ENCODE peak calls at places on chromosomes 6 and 20, in seven cellular contexts. S is glutamatergic neuron, E is HCT116, P is endothelial cell, M is psoas muscle, F is AG04450, X is GM10248. H is an unnamed sample.

GRCh38 chr6:41682497-41682961 is 44.3 kb downstream of the MDFI start:
- DNase-seq in S (no peak), E (no peak), P (no peak), M (no peak), F (no peak), X (no peak), H (no peak)

GRCh38 chr6:15423286-15423957 is 177.6 kb downstream of the JARID2 start:
- DNase-seq in S (no peak), E (no peak), P (no peak), M (no peak), F (no peak), X (no peak), H (no peak)

GRCh38 chr20:62117658-62118057 is 4.6 kb upstream of the LSM14B start:
- DNase-seq in S (no peak), E (no peak), P (no peak), M (peak; percentile 70), F (no peak), X (no peak), H (no peak)

GRCh38 chr6:44977406-44977740 is 350.8 kb upstream of the RUNX2 start:
- DNase-seq in S (no peak), E (no peak), P (no peak), M (no peak), F (no peak), X (no peak), H (no peak)

GRCh38 chr6:100372326-100372725 is 92.4 kb downstream of the SIM1 start:
- DNase-seq in S (no peak), E (no peak), P (no peak), M (no peak), F (no peak), X (no peak), H (no peak)

GRCh38 chr6:154605207-154605877 is 94.9 kb upstream of the CNKSR3 start:
- DNase-seq in S (no peak), E (no peak), P (no peak), M (no peak), F (no peak), X (peak; percentile 37), H (no peak)

GRCh38 chr6:134047673-134048072 is 4.8 kb downstream of the SLC2A12 start:
- DNase-seq in S (no peak), E (no peak), P (no peak), M (peak; percentile 81), F (no peak), X (no peak), H (no peak)

GRCh38 chr6:11207199-11207968 is 25.1 kb downstream of the NEDD9 start:
- DNase-seq in S (no peak), E (peak; percentile 39), P (no peak), M (no peak), F (peak; percentile 92), X (no peak), H (peak; percentile 79)

GRCh38 chr20:31861346-31862156 is 8.8 kb downstream of the DUSP15 start:
- DNase-seq in S (peak; percentile 100), E (peak; percentile 35), P (peak; percentile 81), M (peak; percentile 76), F (no peak), X (peak; percentile 92), H (peak; percentile 63)

GRCh38 chr6:25899580-25900408 is 25.8 kb upstream of the SLC17A3 start:
- DNase-seq in S (no peak), E (no peak), P (no peak), M (no peak), F (no peak), X (no peak), H (peak; percentile 11)

GRCh38 chr20:41005361-41005729 is 23.3 kb upstream of the TOP1 start:
- DNase-seq in S (no peak), E (peak; percentile 74), P (no peak), M (peak; percentile 92), F (peak; percentile 94), X (no peak), H (peak; percentile 90)

GRCh38 chr6:17395112-17395511 is 1.7 kb downstream of the CAP2 start:
- DNase-seq in S (no peak), E (no peak), P (no peak), M (no peak), F (no peak), X (no peak), H (no peak)

GRCh38 chr6:136226674-136227377 is 23.3 kb downstream of the MTFR2 start:
- DNase-seq in S (no peak), E (no peak), P (no peak), M (no peak), F (no peak), X (no peak), H (no peak)

GRCh38 chr20:36543187-36544133 is 2.1 kb downstream of the MYL9 start:
- DNase-seq in S (no peak), E (no peak), P (no peak), M (peak; percentile 90), F (no peak), X (peak; percentile 11), H (no peak)

GRCh38 chr6:145681965-145682364 is 53.4 kb downstream of the EPM2A start:
- DNase-seq in S (no peak), E (no peak), P (no peak), M (no peak), F (no peak), X (no peak), H (no peak)

GRCh38 chr6:109000289-109000688 is 94.4 kb downstream of the SESN1 start:
- DNase-seq in S (no peak), E (no peak), P (no peak), M (no peak), F (no peak), X (no peak), H (no peak)

GRCh38 chr20:45890997-45891983 is at the start of the genes CTSA and NEURL2:
- DNase-seq in S (peak; percentile 97), E (peak; percentile 82), P (peak; percentile 79), M (peak; percentile 97), F (peak; percentile 84), X (peak; percentile 98), H (peak; percentile 94)

GRCh38 chr6:106512048-106512957 is 117.0 kb downstream of the RTN4IP1 start:
- DNase-seq in S (peak; percentile 43), E (no peak), P (peak; percentile 52), M (peak; percentile 81), F (no peak), X (peak; percentile 81), H (peak; percentile 83)

GRCh38 chr6:106511274-106512047 is 117.8 kb downstream of the RTN4IP1 start:
- DNase-seq in S (peak; percentile 28), E (no peak), P (peak; percentile 30), M (peak; percentile 59), F (no peak), X (peak; percentile 38), H (peak; percentile 46)

GRCh38 chr6:106509420-106510089 is 119.7 kb downstream of the RTN4IP1 start:
- DNase-seq in S (peak; percentile 40), E (no peak), P (peak; percentile 36), M (no peak), F (no peak), X (peak; percentile 22), H (no peak)

GRCh38 chr6:106508836-106509235 is 120.5 kb downstream of the RTN4IP1 start:
- DNase-seq in S (no peak), E (no peak), P (no peak), M (no peak), F (no peak), X (no peak), H (no peak)

GRCh38 chr6:106510090-106510970 is 119.0 kb downstream of the RTN4IP1 start:
- DNase-seq in S (peak; percentile 53), E (no peak), P (peak; percentile 36), M (peak; percentile 64), F (no peak), X (peak; percentile 67), H (peak; percentile 72)
- TF ChIP-seq CTCF in S (no peak), E (no peak), P (no peak), M (no peak), F (no peak), X (peak; percentile 39), H (no peak)

GRCh38 chr6:138307816-138308727 is 69.6 kb upstream of the SMIM28 start:
- DNase-seq in S (no peak), E (no peak), P (no peak), M (no peak), F (no peak), X (no peak), H (no peak)
- TF ChIP-seq CTCF in S (no peak), E (no peak), P (no peak), M (no peak), F (peak; percentile 22), X (no peak), H (no peak)

DNA sequence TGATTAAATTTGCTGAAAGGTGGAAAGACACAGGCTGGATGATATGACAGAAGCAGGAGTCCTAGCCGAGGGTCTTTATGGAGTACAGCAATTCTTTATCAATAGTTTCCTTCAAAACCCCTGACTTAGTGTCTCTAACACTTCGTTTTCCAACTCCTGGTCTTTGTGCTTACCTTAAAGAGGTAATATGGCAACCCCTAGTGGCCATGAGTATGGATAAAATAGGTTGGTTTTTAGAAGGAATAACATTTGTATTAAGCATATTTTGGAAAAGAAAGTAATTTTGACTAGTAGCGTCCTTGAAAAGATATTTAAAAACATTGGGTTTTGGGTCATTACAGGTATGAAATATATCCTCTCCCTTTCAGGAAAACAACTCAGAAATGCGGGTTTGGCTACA is 51.9 kb downstream of the VGLL2 start:
- DNase-seq in S (no peak), E (peak; percentile 13), P (no peak), M (no peak), F (no peak), X (no peak), H (peak; percentile 10)
- TF ChIP-seq CTCF in S (peak; percentile 23), E (peak; percentile 67), P (peak; percentile 58), M (peak; percentile 65), F (peak; percentile 37), X (peak; percentile 25), H (peak; percentile 36)

GRCh38 chr20:52748235-52748950 is 223.8 kb upstream of the TSHZ2 start:
- DNase-seq in S (no peak), E (no peak), P (no peak), M (no peak), F (no peak), X (no peak), H (no peak)

GRCh38 chr20:52746768-52747167 is 225.4 kb upstream of the TSHZ2 start:
- DNase-seq in S (no peak), E (no peak), P (no peak), M (no peak), F (no peak), X (no peak), H (no peak)

GRCh38 chr20:52746190-52746589 is 226.0 kb upstream of the TSHZ2 start:
- DNase-seq in S (no peak), E (no peak), P (no peak), M (no peak), F (no peak), X (no peak), H (no peak)

GRCh38 chr20:52749020-52749419 is 223.1 kb upstream of the TSHZ2 start:
- DNase-seq in S (no peak), E (no peak), P (no peak), M (no peak), F (no peak), X (no peak), H (no peak)

DNA sequence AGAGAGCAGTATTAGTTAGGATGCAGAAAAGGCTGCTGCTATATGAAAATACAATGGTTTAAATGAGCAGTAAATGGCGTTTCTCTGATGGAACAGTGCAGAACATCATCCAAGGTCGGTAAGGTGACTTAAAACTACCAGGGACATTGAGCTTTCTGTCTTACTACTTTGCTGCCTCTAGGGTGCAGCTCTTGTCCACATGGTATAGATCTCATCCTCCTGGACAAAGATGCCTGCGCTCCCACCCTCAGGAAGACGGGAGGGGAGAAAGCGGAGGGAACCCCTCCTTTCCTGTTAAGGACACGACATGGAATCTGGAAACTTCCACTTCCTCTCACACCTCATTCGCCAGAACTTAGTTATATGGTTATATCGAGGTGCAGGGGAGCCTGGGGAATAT is 224.4 kb upstream of the TSHZ2 start:
- DNase-seq in S (no peak), E (no peak), P (peak; percentile 23), M (no peak), F (no peak), X (no peak), H (no peak)
- TF ChIP-seq CTCF in S (peak; percentile 31), E (no peak), P (no peak), M (peak; percentile 9), F (no peak), X (peak; percentile 3), H (no peak)

H was measured in Calu3.